ENCODE peak calls at places on chromosomes 3 and 15, in eight cellular contexts. L is fibroblast of lung, S is RWPE2, T is left ventricle myocardium inferior, H is fibroblast of the aortic adventitia, Q is mucosa of descending colon, J is left lung, O is psoas muscle. F is an unnamed sample.

GRCh38 chr3:42182555-42182954 is 83.4 kb downstream of the CCK start:
- DNase-seq in S (no peak), H (peak; percentile 40), J (no peak), T (no peak), O (no peak), L (no peak), Q (no peak), F (no peak)

GRCh38 chr15:89171136-89172072 is 50.0 kb downstream of the RLBP1 start:
- DNase-seq in T (no peak), L (peak; percentile 63), S (no peak), Q (peak; percentile 72), J (no peak), H (peak; percentile 51), O (no peak), F (peak; percentile 78)

GRCh38 chr15:89163271-89164055 is 57.9 kb downstream of the RLBP1 start:
- DNase-seq in Q (no peak), H (no peak), S (no peak), O (no peak), L (no peak), J (no peak), T (no peak), F (no peak)

GRCh38 chr3:15724446-15724845 is 73.3 kb downstream of the ANKRD28 start:
- DNase-seq in L (no peak), S (no peak), Q (no peak), H (no peak), J (no peak), T (no peak), O (no peak), F (no peak)

GRCh38 chr3:55270976-55271375 is 216.1 kb downstream of the WNT5A start:
- DNase-seq in T (no peak), Q (no peak), S (no peak), J (no peak), L (no peak), H (no peak), O (no peak), F (no peak)

GRCh38 chr3:126544596-126545281 is 14.0 kb downstream of the C3orf22 start:
- DNase-seq in O (peak; percentile 42), S (peak; percentile 19), H (no peak), T (no peak), L (no peak), Q (no peak), J (peak; percentile 55), F (peak; percentile 1)

GRCh38 chr3:51436998-51437639 is 46.0 kb downstream of the RBM15B start:
- DNase-seq in H (no peak), L (no peak), T (no peak), Q (no peak), J (no peak), O (no peak), S (no peak), F (no peak)

GRCh38 chr3:126354776-126355175 is 2.4 kb downstream of the KLF15 start:
- DNase-seq in Q (no peak), S (peak; percentile 15), L (no peak), O (peak; percentile 56), T (no peak), H (no peak), J (peak; percentile 60), F (no peak)

GRCh38 chr3:159765025-159765859 is 223.4 kb upstream of the IL12A start:
- DNase-seq in J (peak; percentile 84), S (peak; percentile 95), O (peak; percentile 84), L (peak; percentile 95), T (peak; percentile 70), Q (peak; percentile 52), H (peak; percentile 98), F (peak; percentile 47)

GRCh38 chr3:129584631-129585030 is 21.8 kb downstream of the PLXND1 start:
- DNase-seq in J (no peak), Q (no peak), H (no peak), L (no peak), S (no peak), T (no peak), O (no peak), F (no peak)

GRCh38 chr3:71512000-71512399 is 71.5 kb downstream of the FOXP1 start:
- DNase-seq in T (no peak), L (no peak), Q (peak; percentile 50), O (no peak), S (no peak), H (no peak), J (no peak), F (no peak)
- TF ChIP-seq CTCF in T (peak; percentile 21), L (no peak), Q (no peak), O (no peak), S (peak; percentile 20), H (no peak), J (no peak), F (no peak)

DNA sequence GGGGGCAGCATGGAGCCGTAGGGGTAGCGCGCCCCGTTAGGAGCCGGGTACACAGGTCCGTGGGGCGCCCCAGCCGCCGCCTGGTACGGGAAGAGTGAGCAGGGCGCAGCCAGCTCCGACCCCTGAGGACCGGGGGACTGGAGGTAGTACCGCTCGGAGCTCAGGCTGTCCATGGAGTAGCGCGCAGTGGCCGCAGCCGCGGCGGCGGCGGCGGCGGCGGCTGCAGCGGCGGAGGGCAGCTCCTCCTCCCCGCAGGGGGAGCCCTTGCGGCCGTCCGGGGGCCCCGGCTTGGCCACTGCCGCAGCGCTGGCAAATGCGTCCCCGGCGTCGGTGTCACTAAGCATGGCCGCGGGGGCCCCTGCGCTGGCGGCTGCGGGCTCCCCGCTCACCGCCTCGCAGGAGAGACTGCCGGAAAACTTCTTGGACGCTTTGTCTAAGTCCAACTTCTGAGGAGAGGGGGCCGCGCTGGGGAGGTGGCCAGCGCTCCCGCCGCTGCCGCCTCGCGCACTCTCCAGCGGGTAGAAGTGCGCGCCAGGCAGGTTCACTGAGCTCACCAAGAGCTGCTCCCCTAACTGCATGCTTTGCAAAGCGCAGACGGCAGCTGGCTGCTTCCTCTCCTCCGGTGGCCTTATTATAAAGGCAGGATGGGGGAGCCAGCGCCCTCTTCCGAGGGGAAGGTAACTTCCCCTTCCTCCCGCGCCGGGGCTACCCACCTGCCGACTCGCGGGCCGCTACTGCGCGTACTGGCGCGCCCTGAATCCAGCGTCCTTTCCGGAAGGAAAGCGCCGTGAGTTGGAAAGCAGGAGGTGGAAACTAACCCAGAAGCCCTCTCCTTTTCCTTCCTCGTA is at the start of gene EOMES:
- DNase-seq in S (no peak), L (peak; percentile 46), Q (peak; percentile 43), O (peak; percentile 60), T (no peak), H (peak; percentile 40), J (peak; percentile 76), F (peak; percentile 68)
- TF ChIP-seq CTCF in S (peak; percentile 93), L (peak; percentile 8), Q (no peak), O (no peak), T (peak; percentile 36), H (peak; percentile 3), J (peak; percentile 13), F (peak; percentile 71)

DNA sequence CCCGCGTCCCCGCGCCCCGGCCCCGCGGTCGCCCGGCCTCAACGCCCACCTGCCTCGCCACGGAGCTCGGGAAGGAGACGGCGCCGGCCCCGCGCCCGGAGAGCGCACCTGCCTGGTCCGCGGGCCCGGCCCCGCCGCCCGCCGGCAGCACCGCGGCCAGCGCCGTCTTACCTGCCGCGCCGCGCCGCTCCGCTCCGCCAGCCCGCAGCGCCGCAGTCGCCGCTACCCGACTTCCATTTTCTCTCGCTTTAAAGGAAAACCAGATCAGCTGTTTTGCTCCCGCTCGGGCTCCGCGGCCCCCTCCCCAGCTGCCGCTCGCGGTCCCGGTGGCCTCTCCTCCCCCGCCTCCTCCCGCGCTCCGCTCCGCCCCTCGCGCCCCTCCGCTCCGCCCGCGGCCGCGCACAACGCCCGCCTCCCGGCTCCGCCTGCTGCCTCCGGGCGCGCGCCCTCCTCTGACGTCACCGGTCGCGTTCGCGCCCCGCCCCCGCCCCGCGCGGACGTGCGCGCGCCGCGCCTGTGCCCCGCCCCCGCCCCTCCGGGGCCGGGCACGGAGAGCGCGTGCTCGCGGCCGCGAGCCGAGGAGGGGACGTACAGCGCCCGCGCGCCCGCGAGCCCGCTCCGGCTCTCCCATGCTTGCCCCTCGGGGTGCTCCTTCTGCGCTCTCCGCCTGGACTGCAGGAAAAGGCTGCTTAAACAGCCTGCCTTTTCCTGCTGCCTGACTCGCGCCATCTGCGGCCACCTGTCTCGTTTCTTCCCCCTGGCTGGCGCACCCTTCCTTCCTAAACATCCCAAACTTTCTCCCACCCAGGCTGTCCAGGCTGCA is 159.8 kb upstream of the CHRNA7 start:
- DNase-seq in J (peak; percentile 94), Q (peak; percentile 87), T (peak; percentile 88), S (peak; percentile 83), L (peak; percentile 68), O (peak; percentile 92), H (peak; percentile 56), F (peak; percentile 88)
- TF ChIP-seq CTCF in J (no peak), Q (no peak), T (no peak), S (no peak), L (no peak), O (no peak), H (peak; percentile 7), F (no peak)

GRCh38 chr15:71133734-71134464 is 18.6 kb downstream of the THSD4 start:
- DNase-seq in J (no peak), L (no peak), S (no peak), Q (no peak), T (peak; percentile 55), H (no peak), O (peak; percentile 67), F (no peak)

GRCh38 chr15:71129660-71130059 is 14.4 kb downstream of the THSD4 start:
- DNase-seq in L (no peak), J (no peak), T (no peak), Q (no peak), O (no peak), H (no peak), S (no peak), F (no peak)

GRCh38 chr15:71128939-71129562 is 13.8 kb downstream of the THSD4 start:
- DNase-seq in S (no peak), L (no peak), O (no peak), J (no peak), T (no peak), Q (no peak), H (no peak), F (no peak)

GRCh38 chr15:71136159-71137137 is 21.2 kb downstream of the THSD4 start:
- DNase-seq in T (no peak), S (peak; percentile 92), O (no peak), Q (no peak), L (peak; percentile 75), H (peak; percentile 87), J (no peak), F (no peak)

GRCh38 chr15:71131601-71132357 is 16.5 kb downstream of the THSD4 start:
- DNase-seq in L (no peak), H (peak; percentile 47), J (no peak), T (no peak), Q (no peak), O (no peak), S (no peak), F (no peak)
- TF ChIP-seq CTCF in L (no peak), H (no peak), J (no peak), T (no peak), Q (no peak), O (no peak), S (no peak), F (no peak)

F was measured in endothelial cell.